ENCODE peak calls at places on chromosomes 5 and 9, in nine cellular contexts. L is spleen, W is H1, U is IMR-90, O is uterus, D is heart left ventricle, X is right lobe of liver, Z is suprapubic skin, K is sigmoid colon. N is an unnamed sample.

GRCh38 chr9:109122726-109123621 is 3.2 kb upstream of the TMEM245 start:
- DNase-seq in O (no peak), L (no peak), D (no peak), W (no peak), U (no peak), K (no peak), Z (no peak), X (no peak), N (no peak)

GRCh38 chr9:83775932-83776331 is 41.6 kb downstream of the GKAP1 start:
- DNase-seq in X (no peak), K (no peak), W (no peak), D (no peak), L (no peak), O (no peak), Z (no peak), U (peak; percentile 27), N (no peak)

GRCh38 chr5:109876030-109876726 is 186.5 kb downstream of the MAN2A1 start:
- DNase-seq in K (no peak), X (no peak), W (no peak), Z (no peak), O (no peak), L (no peak), D (no peak), U (no peak), N (no peak)

GRCh38 chr5:96388186-96388585 is 44.9 kb downstream of the PCSK1 start:
- DNase-seq in O (no peak), X (no peak), U (peak; percentile 42), Z (no peak), L (no peak), D (no peak), K (no peak), W (no peak), N (no peak)

GRCh38 chr5:75059887-75060286 is 7.5 kb upstream of the GCNT4 start:
- DNase-seq in O (no peak), D (no peak), W (no peak), U (no peak), K (no peak), L (no peak), X (no peak), Z (no peak), N (no peak)

GRCh38 chr5:113034182-113034773 is 57.7 kb downstream of the DCP2 start:
- DNase-seq in K (no peak), O (no peak), L (no peak), W (no peak), Z (no peak), U (peak; percentile 95), X (no peak), D (no peak), N (no peak)

GRCh38 chr9:136769710-136770191 is 5.4 kb upstream of the LCN15 start:
- DNase-seq in Z (no peak), L (no peak), O (no peak), K (peak; percentile 58), X (no peak), W (peak; percentile 88), D (no peak), U (no peak), N (peak; percentile 65)

GRCh38 chr5:131640043-131640856 is 5.2 kb upstream of the RAPGEF6 start:
- DNase-seq in Z (no peak), D (no peak), W (no peak), O (no peak), L (no peak), X (no peak), U (peak; percentile 62), K (no peak), N (no peak)

GRCh38 chr9:7320139-7320538 is 479.4 kb downstream of the DMAC1 start:
- DNase-seq in X (no peak), W (no peak), K (no peak), U (peak; percentile 99), O (peak; percentile 50), Z (no peak), D (no peak), L (no peak), N (no peak)

GRCh38 chr5:151001436-151001835 is 19.0 kb upstream of the GPX3 start:
- DNase-seq in K (no peak), L (no peak), U (no peak), D (no peak), X (no peak), W (peak; percentile 14), O (no peak), Z (no peak), N (no peak)

GRCh38 chr9:14317667-14318255 is 3.8 kb upstream of the NFIB start:
- DNase-seq in W (no peak), O (no peak), D (no peak), U (no peak), X (no peak), K (no peak), L (no peak), Z (no peak), N (no peak)

GRCh38 chr5:2658421-2658820 is 93.1 kb downstream of the IRX2 start:
- DNase-seq in D (no peak), X (no peak), W (no peak), O (no peak), K (no peak), L (no peak), Z (no peak), U (peak; percentile 2), N (no peak)

GRCh38 chr9:116238751-116239340 is 85.3 kb downstream of the PAPPA start:
- DNase-seq in W (no peak), L (no peak), O (no peak), X (no peak), U (peak; percentile 63), D (no peak), K (no peak), Z (no peak), N (no peak)

GRCh38 chr9:113525831-113526230 is 62.3 kb downstream of the RGS3 start:
- DNase-seq in W (no peak), O (no peak), Z (no peak), U (no peak), D (no peak), L (peak; percentile 50), K (no peak), X (no peak), N (no peak)
- H3K4me1 ChIP-seq in W (no peaks in the 10 kb centered on the region), O (no peaks in the 10 kb centered on the region), Z (peaks cover 38% of the 10 kb centered on the region), U (peaks cover 2% of the 10 kb centered on the region), D (peaks cover 72% of the 10 kb centered on the region), L (peaks cover 94% of the 10 kb centered on the region), K (no peaks in the 10 kb centered on the region), X (no peaks in the 10 kb centered on the region), N (peaks cover 27% of the 10 kb centered on the region)

GRCh38 chr5:134467231-134467630 is 55.5 kb upstream of the CDKN2AIPNL start:
- DNase-seq in Z (no peak), X (no peak), K (no peak), W (no peak), D (no peak), L (peak; percentile 54), U (no peak), O (no peak), N (no peak)

GRCh38 chr5:134465856-134466240 is 54.2 kb upstream of the CDKN2AIPNL start:
- DNase-seq in K (peak; percentile 96), O (peak; percentile 93), D (peak; percentile 89), Z (peak; percentile 94), X (peak; percentile 91), W (peak; percentile 95), L (peak; percentile 94), U (peak; percentile 90), N (peak; percentile 90)

GRCh38 chr5:134463991-134464760 is 52.5 kb upstream of the CDKN2AIPNL start:
- DNase-seq in D (no peak), L (peak; percentile 27), O (no peak), W (no peak), U (peak; percentile 49), Z (peak; percentile 29), X (no peak), K (no peak), N (peak; percentile 8)

GRCh38 chr5:134464988-134465855 is 53.5 kb upstream of the CDKN2AIPNL start:
- DNase-seq in U (no peak), X (peak; percentile 50), O (peak; percentile 29), K (no peak), Z (peak; percentile 70), L (peak; percentile 79), W (no peak), D (peak; percentile 20), N (no peak)

DNA sequence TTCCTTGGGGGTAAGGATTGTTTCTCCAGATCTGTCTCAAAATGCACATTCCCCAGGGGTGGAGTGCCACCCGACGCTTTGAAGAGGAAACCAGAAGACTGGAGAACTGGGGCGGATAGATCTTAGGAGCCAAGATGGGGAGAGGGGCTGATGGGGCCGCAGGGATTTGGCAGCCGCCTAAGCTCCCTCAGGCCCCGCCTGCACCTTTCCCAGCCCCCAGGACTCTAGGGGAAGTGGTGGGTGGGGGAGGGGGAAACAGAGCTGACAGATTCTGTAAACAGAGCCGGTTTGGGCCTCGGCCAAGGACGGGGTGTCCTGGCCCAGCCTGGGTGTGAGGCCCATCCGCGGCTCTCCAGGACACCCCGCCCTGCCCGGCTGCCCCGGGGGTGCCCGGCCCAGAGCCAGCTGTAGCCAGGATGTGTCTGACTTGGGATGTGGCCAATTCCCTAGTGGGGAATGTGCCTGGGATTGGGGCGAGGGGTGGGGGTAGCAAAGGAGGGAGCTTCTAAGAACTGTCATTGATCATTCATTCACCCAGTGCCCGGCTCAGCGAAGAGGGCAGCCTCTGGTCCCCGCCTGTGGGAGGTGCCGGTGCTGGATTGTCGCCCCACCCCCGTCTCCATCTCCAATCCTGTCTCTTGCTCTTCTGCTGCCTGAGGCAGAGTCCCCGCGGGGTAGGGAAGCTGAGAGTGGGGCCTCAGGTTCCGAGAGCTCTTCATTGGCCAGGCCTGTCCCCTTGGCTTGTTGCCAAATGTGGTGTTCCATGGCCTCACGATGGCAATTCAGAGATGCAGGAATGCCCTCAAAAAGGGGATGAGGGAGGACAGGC is 54.8 kb upstream of the CDKN2AIPNL start:
- DNase-seq in O (peak; percentile 95), K (peak; percentile 99), L (peak; percentile 96), X (peak; percentile 97), U (peak; percentile 55), D (peak; percentile 93), W (peak; percentile 88), Z (peak; percentile 99), N (peak; percentile 96)
- TF ChIP-seq POLR2A in O (no peak), K (peak; percentile 42), L (no peak), X (no peak), U (no peak), D (no peak), W (no peak), Z (no peak), N (no peak)

DNA sequence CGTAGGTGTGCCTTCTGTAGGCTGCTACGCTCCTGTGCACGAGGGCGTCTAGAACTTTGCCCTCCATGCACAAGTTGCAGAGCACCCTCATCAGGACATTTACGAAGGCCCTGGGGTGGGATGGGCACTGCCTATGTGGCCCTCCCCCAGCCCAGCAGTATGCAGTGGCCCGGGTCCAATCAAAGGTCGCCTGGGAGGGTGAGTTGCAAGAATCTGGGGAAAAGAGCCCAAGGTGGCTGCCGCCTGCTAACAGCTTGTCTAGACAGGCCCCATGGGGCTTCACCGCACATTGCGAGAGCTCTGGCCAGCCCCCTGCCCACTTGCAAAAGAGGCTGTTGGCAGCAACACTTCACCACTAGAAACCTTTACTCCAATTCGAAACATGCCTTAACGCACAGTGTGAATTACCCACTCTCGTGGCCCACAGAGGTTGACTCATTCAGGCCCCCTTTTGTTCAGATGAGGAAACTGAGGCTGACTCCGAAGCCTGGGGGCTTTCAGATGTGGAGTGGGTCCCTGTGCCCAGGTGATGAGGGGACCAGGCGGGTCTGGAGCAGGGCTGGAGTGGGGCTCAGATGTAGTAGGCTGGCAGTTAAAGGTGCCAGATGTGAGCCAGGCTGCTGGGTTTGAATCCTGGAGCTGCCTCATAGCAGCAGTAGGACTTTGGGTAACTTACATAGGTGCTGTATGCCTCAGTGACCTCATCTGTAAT is 31.8 kb upstream of the IL17B start:
- DNase-seq in L (no peak), O (peak; percentile 41), U (peak; percentile 16), D (no peak), Z (no peak), X (no peak), W (no peak), K (peak; percentile 84), N (no peak)
- H3K36me3 ChIP-seq in L (no peaks in the 10 kb centered on the region), O (no peaks in the 10 kb centered on the region), U (peaks cover 67% of the 10 kb centered on the region), D (no peaks in the 10 kb centered on the region), Z (no peaks in the 10 kb centered on the region), X (no peaks in the 10 kb centered on the region), W (no peaks in the 10 kb centered on the region), K (peaks cover 85% of the 10 kb centered on the region), N (no peaks in the 10 kb centered on the region)

GRCh38 chr5:170292509-170292908 is 5.1 kb downstream of the LCP2 start:
- DNase-seq in D (no peak), W (no peak), L (no peak), K (no peak), X (no peak), Z (no peak), U (no peak), O (no peak), N (no peak)
- H3K4me1 ChIP-seq in D (peaks cover 4% of the 10 kb centered on the region), W (no peaks in the 10 kb centered on the region), L (peaks cover 99% of the 10 kb centered on the region), K (no peaks in the 10 kb centered on the region), X (no peaks in the 10 kb centered on the region), Z (peaks cover 30% of the 10 kb centered on the region), U (no peaks in the 10 kb centered on the region), O (no peaks in the 10 kb centered on the region), N (peaks cover 5% of the 10 kb centered on the region)

N was measured in testis.